ENCODE peak calls at places on chromosomes 11 and 22, in five cellular contexts. One of them, this sample, is unnamed.

GRCh38 chr22:21902296-21903087 is 35.0 kb upstream of the MAPK1 start:
- DNase-seq in hepatocyte: no peak
- DNase-seq in HCT116: no peak
- DNase-seq in adrenal gland: no peak
- DNase-seq in Peyer's patch: no peak
- DNase-seq in this sample: no peak

GRCh38 chr22:44379817-44380560 is 67.2 kb upstream of the SHISAL1 start:
- DNase-seq in hepatocyte: no peak
- DNase-seq in Peyer's patch: peak
- DNase-seq in adrenal gland: no peak
- DNase-seq in HCT116: no peak
- DNase-seq in this sample: no peak

GRCh38 chr11:118622376-118623290 is 15.2 kb downstream of the PHLDB1 start:
- DNase-seq in HCT116: peak
- DNase-seq in Peyer's patch: peak
- DNase-seq in hepatocyte: no peak
- DNase-seq in adrenal gland: peak
- DNase-seq in this sample: no peak

GRCh38 chr22:44957267-44957905 is 52.4 kb downstream of the PHF21B start:
- DNase-seq in Peyer's patch: no peak
- DNase-seq in HCT116: no peak
- DNase-seq in adrenal gland: no peak
- DNase-seq in hepatocyte: peak
- DNase-seq in this sample: no peak

GRCh38 chr11:72890881-72891280 is 76.7 kb downstream of the ATG16L2 start:
- DNase-seq in HCT116: no peak
- DNase-seq in adrenal gland: no peak
- DNase-seq in Peyer's patch: no peak
- DNase-seq in hepatocyte: no peak
- DNase-seq in this sample: no peak

GRCh38 chr11:62721994-62722393 is 5.3 kb downstream of the HNRNPUL2 start:
- DNase-seq in hepatocyte: peak
- DNase-seq in Peyer's patch: no peak
- DNase-seq in HCT116: no peak
- DNase-seq in adrenal gland: no peak
- DNase-seq in this sample: no peak

GRCh38 chr11:58061813-58062212 is 31.1 kb downstream of the OR6Q1 start:
- DNase-seq in HCT116: no peak
- DNase-seq in adrenal gland: no peak
- DNase-seq in hepatocyte: no peak
- DNase-seq in Peyer's patch: no peak
- DNase-seq in this sample: no peak

GRCh38 chr22:46214616-46215015 is 35.5 kb downstream of the CDPF1 start:
- DNase-seq in HCT116: no peak
- DNase-seq in adrenal gland: no peak
- DNase-seq in Peyer's patch: no peak
- DNase-seq in hepatocyte: no peak
- DNase-seq in this sample: no peak

GRCh38 chr11:27447288-27447914 is 25.2 kb downstream of the LGR4 start:
- DNase-seq in hepatocyte: no peak
- DNase-seq in HCT116: no peak
- DNase-seq in adrenal gland: no peak
- DNase-seq in Peyer's patch: no peak
- DNase-seq in this sample: no peak

GRCh38 chr11:10373340-10373739 is 68.5 kb downstream of the ADM start:
- DNase-seq in adrenal gland: peak
- DNase-seq in HCT116: no peak
- DNase-seq in hepatocyte: no peak
- DNase-seq in Peyer's patch: no peak
- DNase-seq in this sample: no peak

GRCh38 chr11:6567371-6567745 is 36.1 kb downstream of the RRP8 start:
- DNase-seq in hepatocyte: no peak
- DNase-seq in HCT116: no peak
- DNase-seq in Peyer's patch: no peak
- DNase-seq in adrenal gland: no peak
- DNase-seq in this sample: no peak

GRCh38 chr11:6565988-6566703 is 37.3 kb downstream of the RRP8 start:
- DNase-seq in hepatocyte: no peak
- DNase-seq in adrenal gland: no peak
- DNase-seq in HCT116: no peak
- DNase-seq in Peyer's patch: no peak
- DNase-seq in this sample: no peak

GRCh38 chr11:6569706-6570105 is 33.7 kb downstream of the RRP8 start:
- DNase-seq in hepatocyte: no peak
- DNase-seq in adrenal gland: no peak
- DNase-seq in HCT116: no peak
- DNase-seq in Peyer's patch: no peak
- DNase-seq in this sample: no peak

GRCh38 chr11:6566704-6567370 is 36.6 kb downstream of the RRP8 start:
- DNase-seq in HCT116: no peak
- DNase-seq in Peyer's patch: no peak
- DNase-seq in hepatocyte: no peak
- DNase-seq in adrenal gland: no peak
- DNase-seq in this sample: no peak

GRCh38 chr11:6568191-6568918 is 35.1 kb downstream of the RRP8 start:
- DNase-seq in HCT116: no peak
- DNase-seq in Peyer's patch: no peak
- DNase-seq in hepatocyte: peak
- DNase-seq in adrenal gland: peak
- DNase-seq in this sample: peak
- TF ChIP-seq CTCF in HCT116: peak
- TF ChIP-seq CTCF in Peyer's patch: no peak
- TF ChIP-seq CTCF in hepatocyte: no peak
- TF ChIP-seq CTCF in adrenal gland: no peak
- TF ChIP-seq CTCF in this sample: no peak

DNA sequence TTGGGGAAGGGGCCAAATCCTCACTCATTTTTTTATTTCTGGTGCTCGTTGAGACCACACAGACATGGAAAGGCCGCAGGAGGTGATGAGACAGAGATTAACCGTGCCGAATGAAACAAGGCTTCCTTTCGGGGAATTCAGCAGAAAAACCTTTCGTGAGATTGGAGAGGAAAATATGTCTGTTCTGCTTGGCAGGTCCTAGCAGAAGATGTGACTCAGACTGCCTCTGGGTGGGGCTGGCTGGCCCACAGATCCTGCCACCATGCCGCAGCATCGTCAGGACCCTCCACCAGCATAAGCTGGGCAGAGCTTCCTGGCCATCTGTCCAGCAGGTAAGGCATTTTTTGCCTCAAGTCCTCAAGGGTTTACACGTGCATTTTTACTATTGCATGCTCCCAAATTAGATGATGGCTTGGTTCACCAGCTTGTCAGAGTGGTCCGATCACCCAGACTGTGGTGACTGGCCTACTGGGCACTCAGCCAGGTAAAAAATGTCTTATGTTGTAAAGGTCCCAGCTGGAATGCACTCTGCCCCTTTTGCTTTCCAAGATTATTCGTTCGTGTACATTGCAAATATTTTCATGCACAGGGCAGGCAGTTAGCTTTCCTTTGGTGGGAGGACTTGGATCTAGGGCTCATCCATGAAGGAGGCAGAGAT is 1.5 kb downstream of the DDB2 start:
- DNase-seq in Peyer's patch: peak
- DNase-seq in hepatocyte: peak
- DNase-seq in adrenal gland: peak
- DNase-seq in HCT116: peak
- DNase-seq in this sample: no peak
- TF ChIP-seq CTCF in Peyer's patch: no peak
- TF ChIP-seq CTCF in hepatocyte: no peak
- TF ChIP-seq CTCF in adrenal gland: no peak
- TF ChIP-seq CTCF in HCT116: no peak
- TF ChIP-seq CTCF in this sample: no peak

GRCh38 chr11:18145025-18145424 is 12.7 kb downstream of the MRGPRX3 start:
- DNase-seq in Peyer's patch: no peak
- DNase-seq in HCT116: no peak
- DNase-seq in adrenal gland: no peak
- DNase-seq in hepatocyte: no peak
- DNase-seq in this sample: no peak
- TF ChIP-seq CTCF in Peyer's patch: no peak
- TF ChIP-seq CTCF in HCT116: peak
- TF ChIP-seq CTCF in adrenal gland: peak
- TF ChIP-seq CTCF in hepatocyte: peak
- TF ChIP-seq CTCF in this sample: peak

DNA sequence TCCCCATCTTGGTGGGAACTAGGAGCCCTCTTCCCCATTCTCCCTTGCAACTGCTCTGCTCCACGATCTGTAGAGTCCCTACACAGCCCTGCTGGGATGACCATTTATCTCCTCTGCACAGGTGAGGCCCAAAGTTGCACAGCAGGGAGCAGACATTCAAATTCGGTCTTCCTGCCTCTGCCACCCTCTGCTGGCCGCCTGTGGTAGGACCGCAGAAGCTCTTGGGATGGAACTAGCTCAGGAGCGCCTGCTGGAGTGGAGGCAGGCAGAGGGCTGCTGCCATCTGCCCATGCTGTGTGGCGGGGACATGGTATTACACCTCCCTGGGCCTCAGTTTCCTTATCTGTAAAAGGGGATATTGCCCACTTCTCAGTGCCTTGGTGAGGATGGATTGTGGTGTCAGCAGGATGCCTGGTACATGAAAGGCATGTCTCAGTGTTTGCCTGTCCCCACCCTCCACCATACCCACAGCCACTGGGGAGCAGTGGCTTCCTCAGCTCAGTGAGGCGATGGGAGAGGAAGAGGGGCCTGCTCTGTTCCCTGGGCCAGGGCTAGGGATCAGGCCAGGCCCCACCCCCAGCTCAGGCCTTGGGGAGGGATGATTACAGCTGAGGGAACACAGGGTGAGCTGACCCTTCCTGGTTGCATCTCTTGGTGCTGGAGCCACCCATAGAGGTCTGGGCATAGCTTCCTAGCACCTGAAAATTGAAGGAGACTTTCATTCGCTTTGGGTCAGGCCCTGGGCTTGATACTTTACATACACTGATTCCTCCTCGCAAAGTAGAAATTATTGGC is 11.3 kb upstream of the OMP start:
- DNase-seq in HCT116: peak
- DNase-seq in Peyer's patch: peak
- DNase-seq in adrenal gland: peak
- DNase-seq in hepatocyte: peak
- DNase-seq in this sample: peak
- TF ChIP-seq CTCF in HCT116: peak
- TF ChIP-seq CTCF in Peyer's patch: peak
- TF ChIP-seq CTCF in adrenal gland: peak
- TF ChIP-seq CTCF in hepatocyte: peak
- TF ChIP-seq CTCF in this sample: peak

DNA sequence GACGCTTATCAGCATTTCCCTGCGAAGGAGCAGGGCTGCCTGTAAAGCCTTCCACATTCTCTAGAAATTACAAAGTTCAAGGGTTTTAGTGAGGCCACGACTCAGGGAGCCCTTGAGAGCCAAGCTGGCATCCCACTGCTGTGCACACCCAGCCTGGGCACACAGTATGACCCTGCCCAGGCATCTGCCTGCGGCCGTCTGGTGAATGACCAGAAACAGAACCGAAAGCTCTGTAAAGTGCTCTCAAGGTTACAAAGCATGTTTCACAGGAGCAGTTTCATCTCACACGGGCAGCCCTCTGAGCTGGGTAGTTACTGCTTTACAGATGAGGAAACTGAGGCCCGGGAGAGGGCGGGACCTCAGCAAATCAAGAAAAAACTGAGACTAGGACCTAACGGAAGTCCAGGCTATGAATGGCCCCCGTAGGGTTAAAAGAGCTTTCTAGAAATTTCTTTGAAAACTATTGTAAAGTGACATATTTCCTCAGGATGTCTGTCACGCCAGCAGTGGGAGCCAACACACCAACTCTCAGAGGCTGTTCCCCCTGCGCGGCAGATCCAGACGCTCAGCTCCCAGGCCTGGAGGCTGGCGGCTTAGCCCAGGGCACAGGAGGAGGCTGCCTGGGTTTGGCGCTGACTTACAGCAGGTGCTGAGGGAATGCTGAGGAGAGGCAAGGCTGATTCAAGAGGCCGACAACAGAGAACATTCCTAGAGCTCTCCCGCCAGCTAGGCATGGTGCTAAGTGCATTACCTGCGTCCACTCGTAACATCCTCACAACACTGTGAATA is 7.7 kb upstream of the TCF20 start:
- DNase-seq in Peyer's patch: peak
- DNase-seq in HCT116: no peak
- DNase-seq in hepatocyte: peak
- DNase-seq in adrenal gland: no peak
- DNase-seq in this sample: no peak
- TF ChIP-seq CTCF in Peyer's patch: no peak
- TF ChIP-seq CTCF in HCT116: no peak
- TF ChIP-seq CTCF in hepatocyte: peak
- TF ChIP-seq CTCF in adrenal gland: no peak
- TF ChIP-seq CTCF in this sample: peak